ENCODE peak calls at places on chromosomes 2 and 18, in four cellular contexts. One of them, this sample, is unnamed.

GRCh38 chr2:121367246-121367900 is 82.4 kb upstream of the TFCP2L1 start:
- DNase-seq in breast epithelium: no peak
- DNase-seq in vagina: peak; percentile 75
- DNase-seq in A549: no peak
- DNase-seq in this sample: no peak

GRCh38 chr18:11065061-11065460 is 84.3 kb downstream of the PIEZO2 start:
- DNase-seq in breast epithelium: no peak
- DNase-seq in vagina: no peak
- DNase-seq in A549: no peak
- DNase-seq in this sample: no peak

GRCh38 chr2:112229365-112229764 is 25.5 kb downstream of the ZC3H8 start:
- DNase-seq in breast epithelium: no peak
- DNase-seq in vagina: no peak
- DNase-seq in A549: no peak
- DNase-seq in this sample: no peak

GRCh38 chr2:197108758-197109157 is 182.3 kb upstream of the PGAP1 start:
- DNase-seq in breast epithelium: no peak
- DNase-seq in vagina: no peak
- DNase-seq in A549: no peak
- DNase-seq in this sample: peak; percentile 76

GRCh38 chr2:128314348-128315121 is 4.1 kb downstream of the HS6ST1 start:
- DNase-seq in breast epithelium: peak; percentile 14
- DNase-seq in vagina: no peak
- DNase-seq in A549: no peak
- DNase-seq in this sample: no peak

GRCh38 chr2:230956827-230957755 is 32.0 kb upstream of the GPR55 start:
- DNase-seq in breast epithelium: peak; percentile 34
- DNase-seq in vagina: no peak
- DNase-seq in A549: peak; percentile 73
- DNase-seq in this sample: peak; percentile 33

GRCh38 chr2:37326285-37326684 is 1.7 kb upstream of the PRKD3 start:
- DNase-seq in breast epithelium: no peak
- DNase-seq in vagina: no peak
- DNase-seq in A549: no peak
- DNase-seq in this sample: peak; percentile 60

GRCh38 chr18:22385718-22386117 is 32.0 kb downstream of the CTAGE1 start:
- DNase-seq in breast epithelium: no peak
- DNase-seq in vagina: no peak
- DNase-seq in A549: no peak
- DNase-seq in this sample: no peak

GRCh38 chr2:157404363-157404762 is 39.5 kb downstream of the CYTIP start:
- DNase-seq in breast epithelium: no peak
- DNase-seq in vagina: no peak
- DNase-seq in A549: no peak
- DNase-seq in this sample: no peak

GRCh38 chr2:105371156-105371555 is 27.7 kb downstream of the FHL2 start:
- DNase-seq in breast epithelium: no peak
- DNase-seq in vagina: no peak
- DNase-seq in A549: no peak
- DNase-seq in this sample: no peak

GRCh38 chr2:104502904-104503303 is 351.0 kb upstream of the POU3F3 start:
- DNase-seq in breast epithelium: peak; percentile 30
- DNase-seq in vagina: no peak
- DNase-seq in A549: no peak
- DNase-seq in this sample: no peak

GRCh38 chr18:27778441-27778840 is 398.5 kb downstream of the CDH2 start:
- DNase-seq in breast epithelium: no peak
- DNase-seq in vagina: no peak
- DNase-seq in A549: no peak
- DNase-seq in this sample: no peak

GRCh38 chr18:79527656-79528055 is 131.9 kb downstream of the NFATC1 start:
- DNase-seq in breast epithelium: no peak
- DNase-seq in vagina: no peak
- DNase-seq in A549: no peak
- DNase-seq in this sample: no peak

GRCh38 chr18:60987963-60988362 is 345.3 kb upstream of the CDH20 start:
- DNase-seq in breast epithelium: no peak
- DNase-seq in vagina: no peak
- DNase-seq in A549: no peak
- DNase-seq in this sample: no peak

GRCh38 chr18:3706279-3707097 is 256.5 kb downstream of the TGIF1 start:
- DNase-seq in breast epithelium: no peak
- DNase-seq in vagina: no peak
- DNase-seq in A549: no peak
- DNase-seq in this sample: peak; percentile 22

GRCh38 chr2:100819365-100820345 is at the start of gene NPAS2:
- DNase-seq in breast epithelium: peak; percentile 30
- DNase-seq in vagina: no peak
- DNase-seq in A549: peak; percentile 47
- DNase-seq in this sample: peak; percentile 15

GRCh38 chr18:49359732-49360444 is 100.6 kb downstream of the DYM start:
- DNase-seq in breast epithelium: no peak
- DNase-seq in vagina: no peak
- DNase-seq in A549: no peak
- DNase-seq in this sample: no peak

GRCh38 chr2:53630001-53630606 is 137.5 kb upstream of the CHAC2 start:
- DNase-seq in breast epithelium: no peak
- DNase-seq in vagina: no peak
- DNase-seq in A549: no peak
- DNase-seq in this sample: no peak

GRCh38 chr18:48136544-48137353 is 206.3 kb upstream of the SMAD2 start:
- DNase-seq in breast epithelium: peak; percentile 60
- DNase-seq in vagina: no peak
- DNase-seq in A549: peak; percentile 14
- DNase-seq in this sample: no peak

GRCh38 chr18:79380816-79381806 is 14.6 kb upstream of the NFATC1 start:
- DNase-seq in breast epithelium: no peak
- DNase-seq in vagina: no peak
- DNase-seq in A549: peak; percentile 50
- DNase-seq in this sample: peak; percentile 65

GRCh38 chr2:105590780-105591660 is 153.7 kb upstream of the NCK2 start:
- DNase-seq in breast epithelium: no peak
- DNase-seq in vagina: no peak
- DNase-seq in A549: no peak
- DNase-seq in this sample: no peak

GRCh38 chr18:67805261-67805660 is 288.7 kb upstream of the DSEL start:
- DNase-seq in breast epithelium: no peak
- DNase-seq in vagina: no peak
- DNase-seq in A549: no peak
- DNase-seq in this sample: no peak

GRCh38 chr2:109213646-109214417 is 84.8 kb downstream of the SH3RF3 start:
- DNase-seq in breast epithelium: no peak
- DNase-seq in vagina: no peak
- DNase-seq in A549: no peak
- DNase-seq in this sample: no peak

GRCh38 chr2:85181093-85181685 is 48.0 kb downstream of the TCF7L1 start:
- DNase-seq in breast epithelium: no peak
- DNase-seq in vagina: no peak
- DNase-seq in A549: no peak
- DNase-seq in this sample: no peak

GRCh38 chr2:218010838-218011616 is 8.2 kb upstream of the TNS1 start:
- DNase-seq in breast epithelium: no peak
- DNase-seq in vagina: no peak
- DNase-seq in A549: no peak
- DNase-seq in this sample: no peak

GRCh38 chr2:235877271-235877670 is 290.9 kb downstream of the GBX2 start:
- DNase-seq in breast epithelium: no peak
- DNase-seq in vagina: no peak
- DNase-seq in A549: no peak
- DNase-seq in this sample: no peak

GRCh38 chr2:641501-642430 is 35.4 kb downstream of the TMEM18 start:
- DNase-seq in breast epithelium: no peak
- DNase-seq in vagina: no peak
- DNase-seq in A549: no peak
- DNase-seq in this sample: no peak

GRCh38 chr18:58046087-58046793 is 2.2 kb downstream of the NEDD4L start:
- DNase-seq in breast epithelium: no peak
- DNase-seq in vagina: no peak
- DNase-seq in A549: no peak
- DNase-seq in this sample: no peak

GRCh38 chr18:35588995-35589394 is 7.5 kb downstream of the GALNT1 start:
- DNase-seq in breast epithelium: no peak
- DNase-seq in vagina: no peak
- DNase-seq in A549: no peak
- DNase-seq in this sample: no peak

GRCh38 chr2:176002684-176003225 is 688 bp upstream of the LNPK start:
- DNase-seq in breast epithelium: no peak
- DNase-seq in vagina: no peak
- DNase-seq in A549: peak; percentile 13
- DNase-seq in this sample: no peak

GRCh38 chr2:20514596-20515269 is 67.9 kb downstream of the RHOB start:
- DNase-seq in breast epithelium: no peak
- DNase-seq in vagina: no peak
- DNase-seq in A549: no peak
- DNase-seq in this sample: no peak

GRCh38 chr18:21458322-21458721 is 142.2 kb downstream of the ESCO1 start:
- DNase-seq in breast epithelium: no peak
- DNase-seq in vagina: no peak
- DNase-seq in A549: no peak
- DNase-seq in this sample: no peak

GRCh38 chr2:182522428-182522896 is 95.6 kb upstream of the PDE1A start:
- DNase-seq in breast epithelium: no peak
- DNase-seq in vagina: no peak
- DNase-seq in A549: no peak
- DNase-seq in this sample: no peak

GRCh38 chr2:64024259-64024949 is 5.2 kb upstream of the VPS54 start:
- DNase-seq in breast epithelium: no peak
- DNase-seq in vagina: no peak
- DNase-seq in A549: no peak
- DNase-seq in this sample: no peak

GRCh38 chr2:140791802-140792201 is 1339.0 kb downstream of the LRP1B start:
- DNase-seq in breast epithelium: no peak
- DNase-seq in vagina: no peak
- DNase-seq in A549: no peak
- DNase-seq in this sample: no peak

GRCh38 chr2:95353613-95354468 is 48.7 kb upstream of the FAHD2A start:
- DNase-seq in breast epithelium: no peak
- DNase-seq in vagina: peak; percentile 82
- DNase-seq in A549: no peak
- DNase-seq in this sample: no peak

GRCh38 chr2:232365621-232366321 is 12.8 kb upstream of the ALPP start:
- DNase-seq in breast epithelium: no peak
- DNase-seq in vagina: no peak
- DNase-seq in A549: peak; percentile 52
- DNase-seq in this sample: no peak

GRCh38 chr2:46032161-46032813 is 264.9 kb upstream of the EPAS1 start:
- DNase-seq in breast epithelium: no peak
- DNase-seq in vagina: no peak
- DNase-seq in A549: no peak
- DNase-seq in this sample: no peak

DNA sequence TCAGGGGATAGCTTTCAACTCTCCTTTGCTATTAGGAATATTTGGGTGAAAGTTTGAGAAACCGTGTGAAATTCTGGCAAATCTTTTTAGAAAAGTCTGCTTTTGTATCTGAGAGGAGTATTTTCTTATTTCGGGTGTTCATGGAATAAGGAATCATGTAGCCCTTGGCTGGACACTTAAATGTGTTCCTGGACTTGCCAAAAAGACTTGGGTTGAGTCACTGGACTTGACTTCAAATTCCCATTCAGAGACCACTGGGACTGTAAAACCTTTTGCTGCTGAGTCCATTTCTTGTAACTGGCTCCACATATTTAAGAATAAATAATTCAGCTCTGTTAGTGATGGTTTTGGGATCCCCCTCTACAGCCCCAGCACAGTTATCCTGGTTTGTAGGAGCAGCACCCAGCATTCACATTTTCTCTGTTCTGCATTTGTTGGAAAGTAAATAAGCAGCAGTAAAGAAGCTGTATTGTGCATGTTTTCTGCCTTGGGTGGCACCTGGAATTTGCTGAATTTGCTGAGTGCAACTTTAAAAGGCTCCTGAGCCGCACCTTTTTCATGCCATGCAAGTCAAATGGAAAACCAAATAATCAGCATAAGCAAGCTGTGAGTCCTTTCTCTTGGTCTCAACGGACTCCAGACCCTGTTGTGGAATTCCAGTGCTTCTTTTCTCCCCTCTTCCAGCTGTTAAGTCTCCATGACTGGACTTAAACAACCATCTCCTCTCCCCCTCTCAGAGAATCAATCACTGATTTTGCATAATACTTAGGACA is 5.5 kb upstream of the CETN1 start:
- DNase-seq in breast epithelium: no peak
- DNase-seq in vagina: no peak
- DNase-seq in A549: no peak
- DNase-seq in this sample: no peak
- TF ChIP-seq POLR2A in breast epithelium: no peak
- TF ChIP-seq POLR2A in vagina: no peak
- TF ChIP-seq POLR2A in A549: no peak
- TF ChIP-seq POLR2A in this sample: no peak

GRCh38 chr2:42575458-42576064 is 7.1 kb downstream of the MTA3 start:
- DNase-seq in breast epithelium: no peak
- DNase-seq in vagina: no peak
- DNase-seq in A549: no peak
- DNase-seq in this sample: no peak
- H3K4me1 ChIP-seq in breast epithelium: no peaks in the 10 kb centered on the region
- H3K4me1 ChIP-seq in vagina: peaks cover 18% of the 10 kb centered on the region
- H3K4me1 ChIP-seq in A549: peaks cover 1% of the 10 kb centered on the region
- H3K4me1 ChIP-seq in this sample: no peaks in the 10 kb centered on the region

GRCh38 chr2:30230855-30231725 is at the start of gene LBH:
- DNase-seq in breast epithelium: peak; percentile 88
- DNase-seq in vagina: peak; percentile 93
- DNase-seq in A549: peak; percentile 87
- DNase-seq in this sample: peak; percentile 84
- TF ChIP-seq POLR2A in breast epithelium: peak; percentile 96
- TF ChIP-seq POLR2A in vagina: peak; percentile 99
- TF ChIP-seq POLR2A in A549: peak; percentile 100
- TF ChIP-seq POLR2A in this sample: peak; percentile 89

GRCh38 chr2:216538538-216538937 is 39.9 kb downstream of the RPL37A start:
- DNase-seq in breast epithelium: no peak
- DNase-seq in vagina: no peak
- DNase-seq in A549: no peak
- DNase-seq in this sample: no peak

GRCh38 chr2:216537366-216537765 is 38.7 kb downstream of the RPL37A start:
- DNase-seq in breast epithelium: no peak
- DNase-seq in vagina: no peak
- DNase-seq in A549: no peak
- DNase-seq in this sample: no peak

GRCh38 chr2:216540920-216541319 is 42.3 kb downstream of the RPL37A start:
- DNase-seq in breast epithelium: peak; percentile 92
- DNase-seq in vagina: no peak
- DNase-seq in A549: no peak
- DNase-seq in this sample: no peak

GRCh38 chr2:216539120-216539519 is 40.5 kb downstream of the RPL37A start:
- DNase-seq in breast epithelium: no peak
- DNase-seq in vagina: no peak
- DNase-seq in A549: no peak
- DNase-seq in this sample: no peak

GRCh38 chr2:216539791-216540241 is 41.2 kb downstream of the RPL37A start:
- DNase-seq in breast epithelium: peak; percentile 89
- DNase-seq in vagina: no peak
- DNase-seq in A549: no peak
- DNase-seq in this sample: no peak
- H3K4me1 ChIP-seq in breast epithelium: peaks cover 7% of the 10 kb centered on the region
- H3K4me1 ChIP-seq in vagina: peaks cover 39% of the 10 kb centered on the region
- H3K4me1 ChIP-seq in A549: peaks cover 15% of the 10 kb centered on the region
- H3K4me1 ChIP-seq in this sample: peaks cover 16% of the 10 kb centered on the region

This sample was measured in tibial nerve.